ENCODE peak calls at places on chromosome 19, in four cellular contexts. N, R, W and G are unnamed samples.

GRCh38 chr19:40740747-40741146 is 9.5 kb downstream of the ACTMAP start:
- DNase-seq in N (no peak), R (no peak), W (no peak), G (no peak)

GRCh38 chr19:7790416-7790815 is 27.4 kb downstream of the CLEC4M start:
- DNase-seq in N (no peak), R (no peak), W (no peak), G (no peak)

GRCh38 chr19:22144394-22144793 is 52.4 kb downstream of the ZNF676 start:
- DNase-seq in N (no peak), R (no peak), W (peak), G (peak)

GRCh38 chr19:11767633-11768133 is 883 bp downstream of the ZNF441 start:
- DNase-seq in N (peak), R (peak), W (peak), G (peak)

GRCh38 chr19:53772943-53773342 is 51.2 kb downstream of the NLRP12 start:
- DNase-seq in N (peak), R (no peak), W (peak), G (peak)

GRCh38 chr19:7342143-7342542 is 6.6 kb upstream of the ARHGEF18 start:
- DNase-seq in N (no peak), R (no peak), W (no peak), G (no peak)

GRCh38 chr19:43561144-43561970 is 14.0 kb downstream of the XRCC1 start:
- DNase-seq in N (no peak), R (no peak), W (no peak), G (no peak)

GRCh38 chr19:20167020-20167644 is at the start of gene ZNF486:
- DNase-seq in N (peak), R (no peak), W (peak), G (peak)

GRCh38 chr19:10001899-10002298 is 8.4 kb downstream of the COL5A3 start:
- DNase-seq in N (no peak), R (no peak), W (peak), G (no peak)

GRCh38 chr19:641702-642101 is 2.0 kb downstream of the FGF22 start:
- DNase-seq in N (no peak), R (no peak), W (no peak), G (no peak)

GRCh38 chr19:40611900-40612698 is 10.9 kb downstream of the LTBP4 start:
- DNase-seq in N (no peak), R (no peak), W (no peak), G (no peak)

GRCh38 chr19:15443325-15443724 is 6.4 kb downstream of the WIZ start:
- DNase-seq in N (no peak), R (no peak), W (no peak), G (no peak)

GRCh38 chr19:41192574-41193419 is at the start of gene CYP2S1:
- DNase-seq in N (no peak), R (no peak), W (peak), G (no peak)

GRCh38 chr19:36183455-36183741 is 31.1 kb downstream of the ZNF565 start:
- DNase-seq in N (no peak), R (no peak), W (no peak), G (no peak)

GRCh38 chr19:27691991-27692390 is 1521.0 kb downstream of the UQCRFS1 start:
- DNase-seq in N (no peak), R (no peak), W (no peak), G (no peak)

GRCh38 chr19:58582985-58583384 is 9.8 kb upstream of the MZF1 start:
- DNase-seq in N (no peak), R (no peak), W (no peak), G (no peak)

GRCh38 chr19:966481-967088 is 17.6 kb upstream of the WDR18 start:
- DNase-seq in N (no peak), R (no peak), W (no peak), G (no peak)

GRCh38 chr19:57302020-57302465 is 18.2 kb upstream of the ZNF543 start:
- DNase-seq in N (no peak), R (no peak), W (no peak), G (peak)

GRCh38 chr19:40341601-40342482 is 6.4 kb downstream of the C19orf47 start:
- DNase-seq in N (no peak), R (no peak), W (no peak), G (no peak)

GRCh38 chr19:13492128-13492527 is 14.2 kb downstream of the CACNA1A start:
- DNase-seq in N (no peak), R (no peak), W (no peak), G (no peak)

GRCh38 chr19:52140077-52140710 is 456 bp upstream of the ZNF616 start:
- DNase-seq in N (no peak), R (no peak), W (no peak), G (no peak)

GRCh38 chr19:15464394-15465385 is at the start of gene RASAL3:
- DNase-seq in N (no peak), R (peak), W (no peak), G (peak)

GRCh38 chr19:46517471-46517870 is 21.8 kb upstream of the PNMA8B start:
- DNase-seq in N (no peak), R (no peak), W (no peak), G (no peak)

GRCh38 chr19:14473073-14473790 is 1.9 kb downstream of the PTGER1 start:
- DNase-seq in N (no peak), R (no peak), W (no peak), G (no peak)

GRCh38 chr19:53294786-53295441 is 27.4 kb upstream of the VN1R4 start:
- DNase-seq in N (no peak), R (no peak), W (no peak), G (no peak)

GRCh38 chr19:41548954-41549688 is 26.8 kb upstream of the CEACAM21 start:
- DNase-seq in N (no peak), R (no peak), W (no peak), G (peak)

GRCh38 chr19:40217027-40217810 is 965 bp downstream of the TTC9B start:
- DNase-seq in N (no peak), R (no peak), W (peak), G (no peak)

GRCh38 chr19:32396046-32396652 is 9.4 kb upstream of the DPY19L3 start:
- DNase-seq in N (no peak), R (no peak), W (no peak), G (no peak)
- TF ChIP-seq SPI1 in N (no peak), R (no peak), W (no peak), G (no peak)

GRCh38 chr19:33303791-33304759 is 1.7 kb upstream of the CEBPA start:
- DNase-seq in N (no peak), R (no peak), W (no peak), G (no peak)
- TF ChIP-seq SPI1 in N (no peak), R (no peak), W (no peak), G (no peak)

GRCh38 chr19:29843180-29844051 is 31.6 kb downstream of the CCNE1 start:
- DNase-seq in N (no peak), R (no peak), W (peak), G (peak)

GRCh38 chr19:29842471-29843179 is 30.8 kb downstream of the CCNE1 start:
- DNase-seq in N (no peak), R (no peak), W (no peak), G (peak)

GRCh38 chr19:29840066-29840950 is 28.5 kb downstream of the CCNE1 start:
- DNase-seq in N (no peak), R (no peak), W (no peak), G (no peak)

GRCh38 chr19:29841559-29842367 is 30.0 kb downstream of the CCNE1 start:
- DNase-seq in N (no peak), R (no peak), W (no peak), G (no peak)

DNA sequence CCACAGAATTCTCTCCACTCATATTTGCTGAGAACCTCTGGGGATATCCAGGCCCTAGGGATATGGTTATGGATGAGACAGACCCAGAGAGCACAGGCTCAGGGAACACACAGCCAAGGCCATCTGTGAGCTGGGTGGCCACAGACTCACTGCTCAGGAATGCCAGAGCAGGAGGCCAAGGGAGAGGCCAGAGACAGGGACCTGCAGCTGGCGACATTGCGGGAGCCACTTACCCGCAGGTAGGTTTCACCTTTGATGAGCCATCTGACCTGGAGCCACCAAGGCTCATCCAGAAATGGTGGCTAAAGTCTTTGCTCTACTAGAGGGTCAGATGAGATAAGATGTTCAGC is 29.4 kb downstream of the CCNE1 start:
- DNase-seq in N (no peak), R (no peak), W (no peak), G (no peak)
- TF ChIP-seq SPI1 in N (no peak), R (no peak), W (no peak), G (no peak)

GRCh38 chr19:48795855-48796142 is 15.0 kb downstream of the BCAT2 start:
- DNase-seq in N (no peak), R (no peak), W (peak), G (no peak)
- TF ChIP-seq SPI1 in N (no peak), R (no peak), W (no peak), G (no peak)

GRCh38 chr19:16887353-16888265 is 1.2 kb upstream of the F2RL3 start:
- DNase-seq in N (no peak), R (no peak), W (peak), G (no peak)

GRCh38 chr19:16890461-16891184 is 1.8 kb downstream of the F2RL3 start:
- DNase-seq in N (no peak), R (no peak), W (peak), G (no peak)

GRCh38 chr19:16889883-16890460 is 1.2 kb downstream of the F2RL3 start:
- DNase-seq in N (no peak), R (no peak), W (peak), G (no peak)

GRCh38 chr19:16889429-16889882 is 657 bp downstream of the F2RL3 start:
- DNase-seq in N (no peak), R (no peak), W (peak), G (no peak)

DNA sequence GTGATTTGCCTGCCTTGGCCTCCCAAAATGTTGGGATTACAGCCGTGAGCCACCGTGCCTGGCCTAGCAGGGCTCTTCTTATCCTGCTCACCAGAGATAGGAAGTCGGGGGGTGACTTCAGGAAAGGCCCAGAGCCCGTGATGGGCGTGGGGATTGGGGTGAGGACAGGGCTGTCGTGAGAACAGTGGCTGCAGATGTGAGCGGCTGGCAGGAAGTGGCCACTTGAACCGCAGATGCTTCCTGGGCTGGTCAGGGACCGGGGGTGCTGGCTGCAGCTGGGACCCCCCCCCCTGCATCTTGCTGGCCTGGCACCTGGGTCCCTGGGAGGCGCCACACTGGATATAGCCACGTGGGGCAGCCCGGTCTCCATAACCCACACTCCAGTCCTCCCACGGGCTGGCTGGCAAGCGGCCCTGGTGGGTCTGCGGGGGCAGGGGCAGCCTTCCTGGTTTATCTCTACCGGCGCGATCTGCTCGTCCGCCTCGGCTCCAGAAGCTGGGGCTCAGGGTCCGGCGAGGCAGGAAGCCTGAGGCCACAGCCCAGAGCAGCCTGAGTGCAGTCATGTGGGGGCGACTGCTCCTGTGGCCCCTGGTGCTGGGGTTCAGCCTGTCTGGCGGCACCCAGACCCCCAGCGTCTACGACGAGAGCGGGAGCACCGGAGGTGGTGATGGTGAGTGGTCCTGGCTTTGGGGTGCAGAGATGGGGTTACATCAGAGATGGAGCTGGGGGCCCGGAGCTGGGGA is at the start of gene F2RL3:
- DNase-seq in N (peak), R (no peak), W (peak), G (peak)
- TF ChIP-seq SPI1 in N (peak), R (peak), W (no peak), G (no peak)

GRCh38 chr19:2275588-2276428 is 6.2 kb downstream of the PEAK3 start:
- DNase-seq in N (no peak), R (no peak), W (no peak), G (no peak)

GRCh38 chr19:2276429-2276989 is 5.5 kb downstream of the PEAK3 start:
- DNase-seq in N (no peak), R (no peak), W (no peak), G (no peak)

GRCh38 chr19:2273356-2274184 is 8.4 kb downstream of the PEAK3 start:
- DNase-seq in N (peak), R (peak), W (peak), G (peak)

GRCh38 chr19:2274185-2274711 is 7.7 kb downstream of the PEAK3 start:
- DNase-seq in N (no peak), R (no peak), W (no peak), G (no peak)

DNA sequence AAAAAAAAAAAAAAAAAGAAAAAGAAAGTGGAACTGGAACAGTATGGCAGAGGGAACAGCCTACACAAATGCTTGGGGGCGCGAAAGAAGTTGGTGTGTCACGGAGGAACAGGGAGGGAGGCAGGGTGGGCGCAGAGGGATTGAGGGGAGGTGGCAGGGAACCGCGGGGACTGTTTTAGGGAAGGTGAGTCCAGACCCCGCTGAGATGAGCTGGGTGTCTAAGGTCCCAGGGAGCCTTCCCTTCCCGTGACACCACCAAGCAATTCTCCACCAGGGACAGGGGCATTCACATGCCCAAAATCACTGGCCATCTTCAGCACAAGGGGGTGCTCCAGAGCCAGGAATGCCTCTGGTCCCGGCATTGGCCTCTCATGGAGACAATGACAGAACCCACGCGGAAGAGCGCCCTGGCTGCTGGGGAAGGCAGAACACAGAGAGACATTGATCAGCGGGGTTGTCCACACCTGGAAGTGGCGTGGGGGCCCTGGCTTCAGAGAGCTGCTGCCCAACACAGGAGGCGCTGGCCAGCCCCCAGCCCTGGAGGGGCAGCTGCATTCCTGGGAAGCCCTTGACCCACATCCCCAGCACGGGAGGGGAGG is 6.9 kb downstream of the PEAK3 start:
- DNase-seq in N (no peak), R (no peak), W (peak), G (peak)
- TF ChIP-seq SPI1 in N (no peak), R (no peak), W (no peak), G (no peak)

GRCh38 chr19:5891938-5892771 is 11.4 kb downstream of the NDUFA11 start:
- DNase-seq in N (no peak), R (no peak), W (peak), G (no peak)

GRCh38 chr19:5893296-5893903 is 10.2 kb downstream of the NDUFA11 start:
- DNase-seq in N (no peak), R (no peak), W (no peak), G (no peak)

GRCh38 chr19:5892772-5893275 is 10.8 kb downstream of the NDUFA11 start:
- DNase-seq in N (no peak), R (no peak), W (no peak), G (no peak)

GRCh38 chr19:5890099-5890498 is 13.5 kb downstream of the NDUFA11 start:
- DNase-seq in N (no peak), R (no peak), W (no peak), G (no peak)

DNA sequence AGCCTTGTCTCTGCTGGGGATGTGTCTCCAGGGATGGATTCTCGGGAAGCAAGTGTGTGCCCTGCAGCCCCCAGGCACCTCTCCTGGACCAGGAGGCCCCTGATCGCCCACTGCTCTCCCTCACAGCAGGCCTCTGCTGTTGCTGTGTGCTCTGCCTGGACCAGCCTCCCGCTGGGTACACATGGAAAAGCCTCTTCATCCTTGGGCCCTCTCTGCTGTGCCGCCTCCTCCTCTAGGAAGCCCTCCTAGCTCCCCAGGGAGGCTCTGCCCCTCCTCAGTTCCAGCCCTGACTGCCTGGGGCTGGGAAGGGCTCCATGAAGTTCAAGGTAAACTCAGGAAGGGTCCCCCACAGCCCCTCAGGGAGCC is 12.0 kb downstream of the NDUFA11 start:
- DNase-seq in N (no peak), R (no peak), W (no peak), G (no peak)
- TF ChIP-seq SPI1 in N (no peak), R (no peak), W (no peak), G (no peak)

GRCh38 chr19:45146716-45147337 is 14.0 kb downstream of the NKPD1 start:
- DNase-seq in N (no peak), R (no peak), W (no peak), G (no peak)
- TF ChIP-seq SPI1 in N (no peak), R (no peak), W (no peak), G (no peak)

DNA sequence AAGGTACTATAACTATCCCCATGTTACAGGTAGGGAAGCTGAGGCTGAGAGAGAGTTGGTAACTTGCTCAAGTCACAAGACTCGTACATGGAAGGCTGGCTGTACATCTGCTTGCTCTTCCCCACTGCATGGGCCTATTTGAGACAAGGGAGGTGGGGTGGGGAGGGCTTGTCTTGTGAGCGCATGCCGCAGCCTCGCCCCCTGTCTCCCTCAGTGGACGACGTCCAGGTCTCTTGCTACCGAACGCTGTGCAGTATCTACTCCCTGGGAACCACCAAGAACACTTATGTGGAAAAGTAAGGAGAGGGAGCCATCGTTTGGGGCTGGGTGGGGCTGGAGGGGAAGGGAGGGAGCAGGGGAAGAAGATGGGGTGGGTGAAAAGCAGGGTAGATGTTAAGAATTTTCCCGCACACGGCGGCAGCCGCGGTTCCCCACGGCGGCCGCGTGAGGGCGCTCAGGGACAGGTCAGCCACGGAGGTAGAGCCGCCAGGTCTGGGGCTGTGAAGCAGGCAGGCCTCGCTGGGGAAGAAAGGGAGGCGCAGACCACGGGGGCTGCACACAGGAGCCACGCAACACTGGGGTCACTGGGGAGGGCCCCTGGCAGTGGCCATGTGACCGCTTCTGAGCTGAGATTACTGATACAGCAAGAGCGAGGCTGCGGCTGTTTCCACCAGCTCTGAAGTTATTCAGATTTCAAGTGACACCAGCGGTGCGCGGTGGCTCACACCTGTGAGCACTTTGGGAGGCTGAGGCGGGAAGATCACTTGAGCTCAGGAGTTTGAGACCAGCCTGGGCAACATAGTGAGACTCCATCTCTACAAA is 81.5 kb downstream of the RYR1 start:
- DNase-seq in N (peak), R (no peak), W (peak), G (peak)
- TF ChIP-seq SPI1 in N (no peak), R (no peak), W (no peak), G (no peak)

GRCh38 chr19:17841810-17842662 is 5.7 kb downstream of the JAK3 start:
- DNase-seq in N (peak), R (no peak), W (peak), G (no peak)
- TF ChIP-seq SPI1 in N (no peak), R (no peak), W (peak), G (no peak)